ENCODE peak calls at places on chromosomes 2 and 18, in ten cellular contexts. V is mucosa of descending colon; E is GM23338; X is CD8-positive, alpha-beta T cell; F is HepG2; A is HCT116; C is naive thymus-derived CD4-positive, alpha-beta T cell; W is pancreas; H is IMR-90; M is tibial nerve. Q is an unnamed sample.

GRCh38 chr2:46066591-46066990 is 230.6 kb upstream of the EPAS1 start:
- DNase-seq in V (no peak), F (no peak), M (no peak), C (no peak), X (no peak), E (no peak), A (no peak), H (peak; percentile 55), W (no peak), Q (peak; percentile 77)

GRCh38 chr18:46051731-46052461 is 20.2 kb downstream of the PSTPIP2 start:
- DNase-seq in F (peak; percentile 98), M (no peak), E (no peak), A (no peak), H (peak; percentile 93), C (no peak), V (no peak), W (no peak), X (no peak), Q (peak; percentile 73)

GRCh38 chr2:234463626-234464290 is 33.1 kb downstream of the ARL4C start:
- DNase-seq in F (no peak), H (peak; percentile 76), M (no peak), C (peak; percentile 36), X (peak; percentile 75), W (no peak), A (no peak), V (peak; percentile 41), E (no peak), Q (peak; percentile 53)

GRCh38 chr2:235550378-235550760 is 56.5 kb downstream of the AGAP1 start:
- DNase-seq in V (no peak), A (no peak), M (no peak), W (peak; percentile 41), C (no peak), E (no peak), F (no peak), H (no peak), X (no peak), Q (no peak)

GRCh38 chr2:190791347-190791982 is 89.2 kb upstream of the GLS start:
- DNase-seq in X (peak; percentile 23), C (no peak), F (no peak), E (no peak), V (no peak), W (no peak), H (peak; percentile 59), M (peak; percentile 28), A (no peak), Q (peak; percentile 91)

GRCh38 chr2:6526093-6526824 is 339.4 kb downstream of the CMPK2 start:
- DNase-seq in M (no peak), E (peak; percentile 90), C (no peak), F (peak; percentile 23), V (no peak), X (no peak), W (no peak), H (no peak), A (peak; percentile 13), Q (no peak)

GRCh38 chr2:234427081-234428058 is 69.5 kb downstream of the ARL4C start:
- DNase-seq in V (no peak), X (peak; percentile 27), E (peak; percentile 93), C (no peak), A (no peak), W (no peak), H (peak; percentile 90), M (no peak), F (no peak), Q (no peak)

GRCh38 chr2:88671786-88672427 is 19.6 kb upstream of the RPIA start:
- DNase-seq in E (peak; percentile 79), X (no peak), F (peak; percentile 50), C (no peak), H (peak; percentile 70), V (no peak), A (peak; percentile 34), M (peak; percentile 18), W (no peak), Q (peak; percentile 71)

GRCh38 chr2:241312082-241312481 is 3.4 kb downstream of the HDLBP start:
- DNase-seq in M (no peak), H (peak; percentile 40), A (no peak), V (no peak), E (no peak), C (no peak), F (no peak), W (no peak), X (no peak), Q (peak; percentile 61)

GRCh38 chr2:124048664-124049063 is 23.6 kb downstream of the CNTNAP5 start:
- DNase-seq in A (no peak), M (no peak), V (no peak), E (no peak), C (no peak), W (no peak), H (no peak), X (no peak), F (no peak), Q (no peak)

GRCh38 chr2:26462511-26463251 is 15.2 kb downstream of the OTOF start:
- DNase-seq in X (no peak), C (no peak), V (no peak), M (peak; percentile 64), W (no peak), H (peak; percentile 58), F (peak; percentile 58), A (peak; percentile 60), E (peak; percentile 77), Q (peak; percentile 77)

GRCh38 chr2:84880645-84881521 is at the start of gene TRABD2A:
- DNase-seq in C (no peak), F (no peak), M (no peak), E (peak; percentile 81), A (no peak), X (peak; percentile 47), H (peak; percentile 71), V (peak; percentile 82), W (peak; percentile 68), Q (peak; percentile 86)

GRCh38 chr2:123808243-123808642 is 216.8 kb upstream of the CNTNAP5 start:
- DNase-seq in X (no peak), V (no peak), H (no peak), C (no peak), E (peak; percentile 63), F (no peak), M (no peak), W (no peak), A (no peak), Q (no peak)

GRCh38 chr2:228556707-228557106 is 375.2 kb upstream of the SPHKAP start:
- DNase-seq in F (no peak), A (no peak), X (no peak), V (no peak), C (no peak), E (no peak), H (peak; percentile 2), M (no peak), W (no peak), Q (peak; percentile 2)

DNA sequence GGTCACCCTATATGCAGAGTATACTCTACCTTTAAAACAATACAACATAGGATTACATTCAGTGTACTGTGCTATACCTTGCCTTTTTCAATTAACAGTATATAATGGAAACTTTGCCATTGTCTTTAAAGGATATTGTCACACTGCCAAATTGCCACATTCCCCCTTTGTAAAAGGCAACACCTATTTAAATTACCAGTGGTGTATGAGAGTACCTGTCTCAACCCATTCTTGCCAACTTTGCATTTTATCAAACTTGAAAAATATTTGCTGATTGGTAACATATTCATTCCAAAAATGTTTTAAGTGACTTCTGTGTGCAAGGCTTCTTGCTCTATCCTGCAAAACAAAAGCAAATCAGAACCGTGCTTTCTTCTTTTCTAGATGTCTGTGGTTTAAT is 92.9 kb downstream of the FMNL2 start:
- DNase-seq in F (no peak), V (no peak), H (no peak), M (no peak), E (no peak), W (no peak), C (no peak), X (no peak), A (no peak), Q (no peak)
- H3K4me1 ChIP-seq in F (peaks cover 85% of the 10 kb centered on the region), V (no peaks in the 10 kb centered on the region), H (peaks cover 2% of the 10 kb centered on the region), M (peaks cover 16% of the 10 kb centered on the region), E (peaks cover 63% of the 10 kb centered on the region), W (peaks cover 3% of the 10 kb centered on the region), C (no peaks in the 10 kb centered on the region), X (no peaks in the 10 kb centered on the region), A (no peaks in the 10 kb centered on the region), Q (no peaks in the 10 kb centered on the region)

DNA sequence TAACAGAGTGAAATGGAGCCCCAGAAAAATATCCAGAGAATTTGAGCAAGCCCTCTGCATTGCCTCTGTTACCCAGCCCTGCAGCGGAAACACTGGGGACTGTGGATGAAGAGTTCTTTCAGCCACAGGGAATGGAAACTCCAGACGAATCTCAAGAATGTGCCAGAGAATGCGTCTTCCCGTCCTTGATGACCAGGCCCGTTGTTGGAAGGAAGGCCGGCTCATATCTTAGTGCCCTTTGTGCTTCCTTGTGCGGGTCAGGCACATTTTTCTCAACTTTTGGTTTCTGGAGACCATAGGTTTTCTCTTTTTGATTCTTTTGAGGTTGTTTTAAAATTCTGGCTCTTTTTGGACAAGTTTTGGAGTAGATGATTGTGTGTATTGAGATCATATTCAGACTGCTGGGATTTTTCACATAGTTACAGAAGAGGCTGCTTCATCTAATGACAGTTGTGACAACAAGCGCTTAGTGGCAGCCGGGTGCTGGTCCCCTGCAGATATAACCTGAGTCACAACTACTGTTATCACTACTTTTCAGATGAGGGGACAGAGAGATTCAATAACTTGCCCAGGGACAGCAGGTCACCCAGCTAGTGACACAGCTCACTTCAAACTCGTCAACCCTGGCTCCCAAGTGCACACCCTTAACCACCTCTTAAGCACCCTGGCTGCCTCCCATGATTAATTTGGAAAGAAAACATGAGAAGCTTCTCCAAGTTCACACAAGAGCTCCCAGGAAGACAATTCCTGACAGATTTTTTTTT is 15.7 kb downstream of the MAL start:
- DNase-seq in W (no peak), F (no peak), E (no peak), H (no peak), C (no peak), X (no peak), A (no peak), M (no peak), V (no peak), Q (no peak)
- H3K4me1 ChIP-seq in W (no peaks in the 10 kb centered on the region), F (no peaks in the 10 kb centered on the region), E (no peaks in the 10 kb centered on the region), H (peaks cover 14% of the 10 kb centered on the region), C (peaks cover 56% of the 10 kb centered on the region), X (peaks cover 73% of the 10 kb centered on the region), A (no peaks in the 10 kb centered on the region), M (peaks cover 22% of the 10 kb centered on the region), V (no peaks in the 10 kb centered on the region), Q (peaks cover 8% of the 10 kb centered on the region)

DNA sequence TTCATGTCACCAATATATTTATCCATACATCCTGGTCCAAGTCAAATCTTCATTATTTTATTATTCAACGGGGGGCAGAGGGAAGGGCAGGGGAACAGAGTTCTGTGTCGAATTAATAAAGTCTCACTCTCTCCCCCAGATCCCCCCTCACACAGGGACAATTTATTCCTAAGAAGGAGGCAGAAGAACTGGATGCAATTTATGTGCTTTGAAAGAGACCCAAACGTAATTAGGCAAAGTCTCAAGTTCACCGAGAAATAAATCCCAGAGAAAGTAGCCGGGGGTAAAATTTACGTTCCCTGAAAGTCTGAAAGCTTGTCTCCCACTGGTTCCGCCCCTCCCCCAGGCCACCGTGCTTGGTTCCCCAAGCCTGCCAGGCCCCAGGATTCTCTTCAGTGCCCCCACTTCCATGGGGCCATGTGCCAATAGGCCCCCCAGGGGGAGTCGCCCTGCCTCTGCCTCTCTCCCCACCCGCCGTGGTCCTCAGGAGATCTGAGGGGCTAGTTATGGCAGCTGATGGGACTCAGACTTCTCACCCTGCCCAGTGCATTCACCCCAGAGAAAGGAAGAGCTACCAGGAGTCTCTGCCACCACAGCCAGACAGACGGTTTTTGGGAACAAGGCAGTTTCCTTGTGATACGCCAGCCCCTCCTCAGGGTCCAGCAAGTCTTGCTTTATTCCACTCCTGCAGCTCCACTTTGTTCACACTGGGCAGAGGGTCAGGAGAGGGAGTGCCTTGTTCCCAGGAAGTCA is 215.5 kb downstream of the CYP26B1 start:
- DNase-seq in V (no peak), E (no peak), W (no peak), A (no peak), F (no peak), C (no peak), X (peak; percentile 7), M (no peak), H (no peak), Q (no peak)
- H3K4me1 ChIP-seq in V (peaks cover 9% of the 10 kb centered on the region), E (no peaks in the 10 kb centered on the region), W (no peaks in the 10 kb centered on the region), A (no peaks in the 10 kb centered on the region), F (no peaks in the 10 kb centered on the region), C (no peaks in the 10 kb centered on the region), X (no peaks in the 10 kb centered on the region), M (no peaks in the 10 kb centered on the region), H (no peaks in the 10 kb centered on the region), Q (peaks cover 5% of the 10 kb centered on the region)

GRCh38 chr18:2918761-2919550 is 72.2 kb downstream of the EMILIN2 start:
- DNase-seq in F (no peak), E (no peak), V (no peak), W (no peak), X (no peak), H (no peak), A (no peak), C (no peak), M (no peak), Q (no peak)
- H3K4me1 ChIP-seq in F (peaks cover 14% of the 10 kb centered on the region), E (peaks cover 13% of the 10 kb centered on the region), V (peaks cover 13% of the 10 kb centered on the region), W (no peaks in the 10 kb centered on the region), X (peaks cover 12% of the 10 kb centered on the region), H (peaks cover 1% of the 10 kb centered on the region), A (no peaks in the 10 kb centered on the region), C (no peaks in the 10 kb centered on the region), M (no peaks in the 10 kb centered on the region), Q (peaks cover 6% of the 10 kb centered on the region)